ENCODE peak calls at places on chromosome 10, in six cellular contexts. Q is ovary, H is astrocyte, E is kidney epithelial cell, W is suprapubic skin, M is OCI-LY7. D is an unnamed sample.

GRCh38 chr10:121337356-121337936 is 260.8 kb downstream of the FGFR2 start:
- DNase-seq in Q (no peak), H (no peak), E (no peak), W (no peak), M (no peak), D (no peak)

GRCh38 chr10:27192284-27192683 is 37.1 kb downstream of the MASTL start:
- DNase-seq in Q (no peak), H (peak; percentile 93), E (peak; percentile 92), W (no peak), M (no peak), D (peak; percentile 83)

GRCh38 chr10:118471863-118472262 is 123.6 kb downstream of the PRLHR start:
- DNase-seq in Q (no peak), H (peak; percentile 47), E (peak; percentile 60), W (no peak), M (no peak), D (peak; percentile 4)

GRCh38 chr10:91772869-91773268 is 25.4 kb upstream of the TNKS2 start:
- DNase-seq in Q (no peak), H (no peak), E (no peak), W (no peak), M (no peak), D (no peak)

GRCh38 chr10:86673827-86674581 is 5.7 kb downstream of the LDB3 start:
- DNase-seq in Q (no peak), H (no peak), E (no peak), W (no peak), M (no peak), D (no peak)

GRCh38 chr10:4883079-4883739 is 57.2 kb downstream of the AKR1E2 start:
- DNase-seq in Q (peak; percentile 70), H (peak; percentile 81), E (peak; percentile 26), W (no peak), M (no peak), D (peak; percentile 72)

GRCh38 chr10:103663802-103664201 is 170.3 kb downstream of the NEURL1 start:
- DNase-seq in Q (no peak), H (no peak), E (no peak), W (no peak), M (no peak), D (no peak)

GRCh38 chr10:56547163-56547562 is 186.1 kb upstream of the ZWINT start:
- DNase-seq in Q (no peak), H (no peak), E (no peak), W (no peak), M (peak; percentile 62), D (no peak)

GRCh38 chr10:68831961-68832455 is 4.7 kb downstream of the STOX1 start:
- DNase-seq in Q (no peak), H (no peak), E (no peak), W (no peak), M (no peak), D (no peak)

GRCh38 chr10:6077071-6077675 is 11.7 kb upstream of the RBM17 start:
- DNase-seq in Q (no peak), H (no peak), E (no peak), W (no peak), M (no peak), D (no peak)

GRCh38 chr10:6086375-6087233 is 2.2 kb upstream of the RBM17 start:
- DNase-seq in Q (peak; percentile 83), H (peak; percentile 61), E (peak; percentile 44), W (peak; percentile 93), M (peak; percentile 98), D (peak; percentile 94)

GRCh38 chr10:6083523-6084475 is 5.0 kb upstream of the RBM17 start:
- DNase-seq in Q (no peak), H (peak; percentile 62), E (no peak), W (no peak), M (no peak), D (peak; percentile 36)

GRCh38 chr10:6080417-6080973 is 8.3 kb upstream of the RBM17 start:
- DNase-seq in Q (no peak), H (no peak), E (no peak), W (no peak), M (no peak), D (no peak)

GRCh38 chr10:6082496-6083395 is 6.1 kb upstream of the RBM17 start:
- DNase-seq in Q (peak; percentile 31), H (no peak), E (no peak), W (no peak), M (no peak), D (no peak)
- H3K4me3 ChIP-seq in Q (no peak overlapping the region), H (no peak overlapping the region), E (no peak overlapping the region), W (no peak overlapping the region), M (no peak overlapping the region), D (no peak overlapping the region)

DNA sequence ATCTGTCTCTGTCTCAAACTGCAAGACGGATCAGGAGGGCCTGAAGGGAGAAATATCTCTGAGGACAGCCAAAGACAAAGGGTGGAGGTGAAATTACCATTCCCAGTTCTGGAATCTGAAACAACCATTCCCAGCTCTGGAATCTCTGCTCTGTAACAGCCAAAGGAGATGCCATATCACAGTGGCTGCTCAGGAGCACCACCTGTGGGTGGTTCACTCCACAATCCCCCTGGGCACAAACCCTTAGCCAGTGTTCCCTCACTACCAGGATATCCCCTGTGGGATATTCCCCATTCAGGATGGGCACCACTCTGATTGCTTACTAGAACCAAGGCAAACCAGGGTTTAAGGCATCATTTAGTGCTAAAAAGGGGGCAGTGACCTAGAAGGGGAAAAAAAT is 199.0 kb downstream of the HTR7 start:
- DNase-seq in Q (no peak), H (no peak), E (no peak), W (no peak), M (no peak), D (no peak)
- TF ChIP-seq CTCF in Q (no peak), H (no peak), E (peak; percentile 30), W (no peak), M (peak; percentile 12), D (peak; percentile 55)

GRCh38 chr10:102229810-102230263 is 3.7 kb downstream of the ELOVL3 start:
- DNase-seq in Q (peak; percentile 75), H (no peak), E (no peak), W (peak; percentile 85), M (peak; percentile 83), D (peak; percentile 85)
- H3K4me3 ChIP-seq in Q (peak overlapping the region; percentile 2), H (peak overlapping the region; percentile 55), E (peak overlapping the region; percentile 47), W (peak overlapping the region; percentile 53), M (no peak overlapping the region), D (peak overlapping the region; percentile 47)

GRCh38 chr10:78605800-78606350 is 462.9 kb upstream of the ZMIZ1 start:
- DNase-seq in Q (no peak), H (no peak), E (peak; percentile 10), W (no peak), M (peak; percentile 18), D (peak; percentile 12)
- TF ChIP-seq CTCF in Q (no peak), H (no peak), E (peak; percentile 40), W (no peak), M (peak; percentile 25), D (peak; percentile 7)

GRCh38 chr10:47167591-47167990 is 132.4 kb upstream of the GDF10 start:
- DNase-seq in Q (no peak), H (no peak), E (no peak), W (no peak), M (no peak), D (no peak)
- H3K4me3 ChIP-seq in Q (no peak overlapping the region), H (no peak overlapping the region), E (no peak overlapping the region), W (no peak overlapping the region), M (no peak overlapping the region), D (no peak overlapping the region)

D was measured in choroid plexus epithelial cell.